ENCODE peak calls at places on chromosomes 1 and 21, in six cellular contexts. N is fibroblast of lung, E is lower leg skin, I is cardiac fibroblast, H is GM12891, A is kidney tubule cell. Y is an unnamed sample.

GRCh38 chr21:45471229-45472052 is 66.5 kb downstream of the COL18A1 start:
- DNase-seq in N (peak; percentile 96), E (no peak), I (peak; percentile 93), H (no peak), A (peak; percentile 73), Y (peak; percentile 82)

GRCh38 chr21:37073417-37074194 is 552 bp downstream of the TTC3 start:
- DNase-seq in N (peak; percentile 46), E (peak; percentile 56), I (peak; percentile 48), H (peak; percentile 27), A (peak; percentile 45), Y (peak; percentile 28)

GRCh38 chr1:37083551-37084119 is 49.3 kb upstream of the GRIK3 start:
- DNase-seq in N (no peak), E (no peak), I (no peak), H (no peak), A (no peak), Y (no peak)

GRCh38 chr1:226002667-226003501 is 3.7 kb upstream of the SDE2 start:
- DNase-seq in N (no peak), E (peak; percentile 84), I (peak; percentile 61), H (no peak), A (no peak), Y (peak; percentile 63)

GRCh38 chr1:237873487-237873927 is 17.2 kb downstream of the ZP4 start:
- DNase-seq in N (peak; percentile 78), E (no peak), I (peak; percentile 16), H (no peak), A (peak; percentile 99), Y (peak; percentile 83)

GRCh38 chr1:227759345-227760300 is 24.4 kb downstream of the SNAP47 start:
- DNase-seq in N (peak; percentile 96), E (no peak), I (peak; percentile 86), H (no peak), A (peak; percentile 84), Y (peak; percentile 99)

GRCh38 chr21:32316363-32317215 is 17.9 kb downstream of the MRAP start:
- DNase-seq in N (no peak), E (no peak), I (no peak), H (no peak), A (no peak), Y (no peak)

GRCh38 chr1:69824932-69825331 is 257.2 kb downstream of the LRRC7 start:
- DNase-seq in N (peak; percentile 37), E (no peak), I (no peak), H (no peak), A (no peak), Y (peak; percentile 69)

GRCh38 chr1:62068302-62068936 is 126.2 kb upstream of the L1TD1 start:
- DNase-seq in N (no peak), E (no peak), I (no peak), H (no peak), A (no peak), Y (no peak)

GRCh38 chr21:17725339-17725738 is 93.8 kb downstream of the C21orf91 start:
- DNase-seq in N (no peak), E (no peak), I (no peak), H (no peak), A (no peak), Y (no peak)

GRCh38 chr1:228332797-228333738 is 73.6 kb downstream of the TRIM11 start:
- DNase-seq in N (no peak), E (no peak), I (no peak), H (no peak), A (no peak), Y (no peak)

GRCh38 chr1:34970829-34971228 is 14.3 kb downstream of the TMEM35B start:
- DNase-seq in N (no peak), E (no peak), I (no peak), H (no peak), A (no peak), Y (no peak)